ENCODE peak calls at places on chromosomes 5 and 9, in seven cellular contexts. Y is ovary; S is activated T-cell treated with anti-CD3 and anti-CD28 coated beads, Interleukin-2, amount 50 U/mL, for 72 hours; Z is MV-4-11; K is H9; U is non-pigmented ciliary epithelial cell; A is CD14-positive monocyte. X is an unnamed sample.

GRCh38 chr9:128644452-128644851 is 12.2 kb downstream of the DYNC2I2 start:
- DNase-seq in Z (no peak), U (no peak), Y (no peak), S (no peak), K (no peak), A (no peak), X (no peak)

GRCh38 chr5:80554646-80555045 is 15.4 kb downstream of the ANKRD34B start:
- DNase-seq in U (no peak), Z (no peak), K (peak), Y (no peak), S (no peak), A (no peak), X (no peak)

GRCh38 chr5:163190762-163191161 is 246.6 kb upstream of the CCNG1 start:
- DNase-seq in U (no peak), A (no peak), S (no peak), Z (no peak), Y (no peak), K (no peak), X (no peak)

GRCh38 chr5:74433255-74434123 is 207.0 kb downstream of the ENC1 start:
- DNase-seq in A (no peak), Z (peak), K (peak), S (no peak), Y (no peak), U (peak), X (no peak)

GRCh38 chr5:79544136-79544535 is 30.2 kb upstream of the HOMER1 start:
- DNase-seq in S (no peak), A (no peak), U (no peak), Y (no peak), K (no peak), Z (no peak), X (no peak)

GRCh38 chr9:135301271-135302263 is 178.0 kb upstream of the PPP1R26 start:
- DNase-seq in K (no peak), A (no peak), Z (no peak), U (no peak), S (no peak), Y (no peak), X (no peak)

GRCh38 chr5:149646564-149646963 is 65.3 kb downstream of the ARHGEF37 start:
- DNase-seq in Y (no peak), A (no peak), Z (no peak), K (no peak), U (no peak), S (peak), X (no peak)

GRCh38 chr5:112848116-112848811 is 12.8 kb upstream of the SRP19 start:
- DNase-seq in K (peak), A (no peak), Z (peak), S (no peak), U (peak), Y (no peak), X (no peak)

GRCh38 chr5:118952992-118953651 is 35.2 kb downstream of the DTWD2 start:
- DNase-seq in Y (no peak), A (no peak), K (peak), Z (no peak), U (no peak), S (no peak), X (no peak)

GRCh38 chr9:114349713-114350480 is 20.2 kb downstream of the ORM2 start:
- DNase-seq in Z (no peak), A (no peak), Y (peak), U (no peak), S (no peak), K (no peak), X (no peak)

GRCh38 chr5:79408028-79408427 is 105.9 kb downstream of the HOMER1 start:
- DNase-seq in K (no peak), Y (no peak), U (no peak), Z (peak), S (no peak), A (no peak), X (no peak)

GRCh38 chr5:65799857-65800256 is 77.9 kb downstream of the NLN start:
- DNase-seq in A (no peak), U (no peak), Y (no peak), Z (no peak), K (no peak), S (no peak), X (no peak)